ENCODE peak calls at places on chromosome 3, in eight cellular contexts. J, B, M, Y, X, W, T and N are unnamed samples.

GRCh38 chr3:188888321-188889056 is 283.3 kb upstream of the TPRG1 start:
- DNase-seq in X (no peak), B (no peak), W (no peak), Y (no peak), M (no peak), J (no peak), T (no peak), N (no peak)

GRCh38 chr3:185813691-185814215 is 11.1 kb downstream of the IGF2BP2 start:
- DNase-seq in X (no peak), Y (no peak), T (no peak), W (no peak), M (peak), J (no peak), B (no peak), N (peak)

GRCh38 chr3:157700405-157700804 is 197.2 kb upstream of the VEPH1 start:
- DNase-seq in B (no peak), J (no peak), W (no peak), Y (peak), T (no peak), X (no peak), M (no peak), N (peak)

GRCh38 chr3:30631237-30631961 is 25.0 kb downstream of the TGFBR2 start:
- DNase-seq in M (peak), T (no peak), J (no peak), Y (peak), X (no peak), B (no peak), W (no peak), N (no peak)

GRCh38 chr3:137330246-137330645 is 372.5 kb downstream of the IL20RB start:
- DNase-seq in J (no peak), M (no peak), W (peak), B (no peak), X (no peak), Y (no peak), T (no peak), N (no peak)

GRCh38 chr3:99630815-99631214 is 7.6 kb upstream of the COL8A1 start:
- DNase-seq in Y (no peak), X (no peak), W (no peak), T (no peak), M (no peak), J (no peak), B (no peak), N (no peak)

GRCh38 chr3:160929595-160929994 is 173.6 kb downstream of the PPM1L start:
- DNase-seq in W (no peak), B (no peak), M (no peak), J (no peak), T (peak), X (no peak), Y (no peak), N (no peak)

GRCh38 chr3:24128195-24129005 is 183.3 kb downstream of the NR1D2 start:
- DNase-seq in J (no peak), M (no peak), Y (peak), W (no peak), X (no peak), T (no peak), B (no peak), N (peak)

GRCh38 chr3:51798561-51798960 is 19.5 kb upstream of the IQCF6 start:
- DNase-seq in T (no peak), J (no peak), M (no peak), W (no peak), B (peak), Y (no peak), X (no peak), N (no peak)

GRCh38 chr3:54527953-54528352 is 399.9 kb downstream of the LRTM1 start:
- DNase-seq in Y (no peak), M (no peak), B (no peak), J (no peak), T (no peak), W (no peak), X (no peak), N (no peak)

GRCh38 chr3:12681586-12682371 is 17.9 kb upstream of the RAF1 start:
- DNase-seq in B (no peak), Y (no peak), T (no peak), J (no peak), M (no peak), W (no peak), X (no peak), N (peak)

GRCh38 chr3:159988617-159989251 is at the start of gene IL12A:
- DNase-seq in J (peak), W (peak), X (peak), Y (peak), M (peak), B (peak), T (peak), N (peak)

GRCh38 chr3:12909710-12910109 is 68.3 kb upstream of the RPL32 start:
- DNase-seq in B (no peak), W (no peak), T (no peak), M (no peak), J (no peak), Y (no peak), X (no peak), N (no peak)

GRCh38 chr3:69052567-69052898 is 400 bp upstream of the TMF1 start:
- DNase-seq in W (no peak), J (no peak), B (no peak), X (no peak), M (no peak), Y (no peak), T (no peak), N (no peak)

GRCh38 chr3:126339466-126339865 is 17.7 kb downstream of the KLF15 start:
- DNase-seq in M (no peak), J (no peak), T (no peak), Y (no peak), X (no peak), W (no peak), B (peak), N (no peak)

GRCh38 chr3:52372822-52373504 is 56.8 kb downstream of the DNAH1 start:
- DNase-seq in W (no peak), B (peak), T (no peak), X (peak), J (no peak), Y (no peak), M (no peak), N (no peak)

GRCh38 chr3:190108789-190109188 is 11.9 kb downstream of the P3H2 start:
- DNase-seq in Y (no peak), T (no peak), M (no peak), X (no peak), B (no peak), W (no peak), J (no peak), N (no peak)

GRCh38 chr3:37980477-37981347 is 9.9 kb upstream of the VILL start:
- DNase-seq in T (no peak), J (no peak), W (no peak), B (no peak), M (no peak), Y (no peak), X (no peak), N (no peak)

GRCh38 chr3:99532246-99532645 is 106.1 kb upstream of the COL8A1 start:
- DNase-seq in J (peak), Y (peak), B (peak), M (peak), T (peak), X (peak), W (no peak), N (peak)

GRCh38 chr3:7709383-7710082 is 792.1 kb upstream of the LMCD1 start:
- DNase-seq in T (no peak), X (no peak), W (no peak), B (no peak), Y (peak), J (no peak), M (no peak), N (no peak)

GRCh38 chr3:114411292-114411691 is 117.5 kb downstream of the TIGIT start:
- DNase-seq in J (no peak), M (no peak), Y (no peak), X (no peak), W (no peak), B (no peak), T (no peak), N (peak)

GRCh38 chr3:196684548-196685407 is 27.3 kb downstream of the CEP19 start:
- DNase-seq in J (peak), X (peak), W (peak), Y (peak), B (peak), T (peak), M (peak), N (peak)

GRCh38 chr3:126267169-126267975 is 87.0 kb upstream of the ALDH1L1 start:
- DNase-seq in W (no peak), M (peak), X (no peak), J (peak), B (peak), T (peak), Y (peak), N (peak)

GRCh38 chr3:158105710-158106438 is at the start of gene SHOX2:
- DNase-seq in T (no peak), X (peak), M (no peak), Y (no peak), B (no peak), J (peak), W (no peak), N (peak)

GRCh38 chr3:13200951-13201350 is 127.7 kb upstream of the IQSEC1 start:
- DNase-seq in X (no peak), B (no peak), J (no peak), W (no peak), M (peak), Y (no peak), T (peak), N (no peak)

GRCh38 chr3:128320551-128321340 is 145.9 kb downstream of the DNAJB8 start:
- DNase-seq in B (no peak), Y (no peak), J (no peak), M (no peak), T (no peak), W (no peak), X (no peak), N (no peak)

GRCh38 chr3:34183581-34184313 is 385.3 kb downstream of the PDCD6IP start:
- DNase-seq in J (no peak), B (no peak), Y (no peak), T (no peak), M (no peak), W (no peak), X (no peak), N (no peak)

GRCh38 chr3:76700323-76700722 is 339.6 kb upstream of the ROBO2 start:
- DNase-seq in W (no peak), J (no peak), T (no peak), M (no peak), B (no peak), X (no peak), Y (no peak), N (peak)

GRCh38 chr3:54758461-54758860 is 169.4 kb downstream of the LRTM1 start:
- DNase-seq in J (no peak), T (no peak), W (no peak), X (no peak), B (no peak), Y (no peak), M (no peak), N (no peak)

GRCh38 chr3:74862501-74862900 is 248.0 kb upstream of the CNTN3 start:
- DNase-seq in W (no peak), X (no peak), M (no peak), Y (no peak), B (no peak), T (no peak), J (no peak), N (no peak)

GRCh38 chr3:175951047-175951694 is 1092.0 kb downstream of the NAALADL2 start:
- DNase-seq in J (no peak), M (no peak), T (no peak), B (no peak), X (no peak), W (no peak), Y (no peak), N (peak)

GRCh38 chr3:78689378-78689777 is 1078.4 kb downstream of the ROBO1 start:
- DNase-seq in J (no peak), Y (no peak), W (no peak), B (no peak), X (no peak), M (no peak), T (no peak), N (no peak)

GRCh38 chr3:14947886-14948608 is 664 bp downstream of the NR2C2 start:
- DNase-seq in Y (peak), B (peak), M (peak), X (peak), T (peak), W (peak), J (peak), N (peak)

GRCh38 chr3:134359121-134360010 is 14.9 kb downstream of the AMOTL2 start:
- DNase-seq in B (no peak), M (no peak), X (no peak), T (no peak), J (no peak), W (no peak), Y (no peak), N (no peak)

GRCh38 chr3:9916734-9917680 is at the start of gene IL17RC:
- DNase-seq in Y (peak), T (peak), J (peak), W (no peak), B (peak), X (peak), M (peak), N (peak)

GRCh38 chr3:9914011-9914410 is 2.9 kb upstream of the IL17RC start:
- DNase-seq in W (no peak), T (peak), Y (no peak), X (no peak), J (no peak), B (no peak), M (no peak), N (no peak)

GRCh38 chr3:9914559-9915251 is 2.2 kb upstream of the IL17RC start:
- DNase-seq in T (peak), Y (no peak), X (no peak), B (no peak), J (no peak), M (peak), W (no peak), N (no peak)

GRCh38 chr3:9916346-9916733 is 558 bp upstream of the IL17RC start:
- DNase-seq in X (no peak), M (no peak), Y (no peak), J (no peak), B (no peak), W (no peak), T (no peak), N (peak)

DNA sequence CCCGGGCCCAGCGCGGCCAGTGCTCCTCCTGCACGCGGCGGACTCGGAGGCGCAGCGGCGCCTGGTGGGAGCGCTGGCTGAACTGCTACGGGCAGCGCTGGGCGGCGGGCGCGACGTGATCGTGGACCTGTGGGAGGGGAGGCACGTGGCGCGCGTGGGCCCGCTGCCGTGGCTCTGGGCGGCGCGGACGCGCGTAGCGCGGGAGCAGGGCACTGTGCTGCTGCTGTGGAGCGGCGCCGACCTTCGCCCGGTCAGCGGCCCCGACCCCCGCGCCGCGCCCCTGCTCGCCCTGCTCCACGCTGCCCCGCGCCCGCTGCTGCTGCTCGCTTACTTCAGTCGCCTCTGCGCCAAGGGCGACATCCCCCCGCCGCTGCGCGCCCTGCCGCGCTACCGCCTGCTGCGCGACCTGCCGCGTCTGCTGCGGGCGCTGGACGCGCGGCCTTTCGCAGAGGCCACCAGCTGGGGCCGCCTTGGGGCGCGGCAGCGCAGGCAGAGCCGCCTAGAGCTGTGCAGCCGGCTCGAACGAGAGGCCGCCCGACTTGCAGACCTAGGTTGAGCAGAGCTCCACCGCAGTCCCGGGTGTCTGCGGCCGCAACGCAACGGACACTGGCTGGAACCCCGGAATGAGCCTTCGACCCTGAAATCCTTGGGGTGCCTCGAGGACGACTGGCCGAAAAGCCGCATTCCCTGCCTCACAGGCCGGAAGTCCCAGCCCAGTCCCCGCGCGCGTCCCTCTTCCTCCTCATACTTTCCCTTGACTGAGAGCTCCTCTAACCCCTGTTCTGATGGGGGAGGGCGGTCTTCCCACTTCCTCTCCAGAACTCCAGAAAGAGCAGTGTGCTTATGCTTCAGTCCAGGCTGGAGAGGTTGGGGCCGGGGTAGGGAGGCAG is 1.4 kb upstream of the IL17RC start:
- DNase-seq in Y (no peak), W (no peak), T (peak), X (no peak), M (peak), J (no peak), B (peak), N (peak)
- TF ChIP-seq RAD21 in Y (no peak), W (no peak), T (no peak), X (no peak), M (peak), J (no peak), B (no peak), N (peak)

GRCh38 chr3:5523125-5523524 is 335.6 kb downstream of the EDEM1 start:
- DNase-seq in J (no peak), M (no peak), X (no peak), W (no peak), T (no peak), Y (no peak), B (no peak), N (no peak)
- TF ChIP-seq RAD21 in J (no peak), M (no peak), X (no peak), W (no peak), T (no peak), Y (no peak), B (no peak), N (no peak)

GRCh38 chr3:56878046-56878445 is 76.3 kb upstream of the ARHGEF3 start:
- DNase-seq in T (no peak), Y (no peak), W (no peak), X (no peak), M (no peak), J (no peak), B (no peak), N (peak)
- TF ChIP-seq RAD21 in T (no peak), Y (no peak), W (peak), X (no peak), M (no peak), J (no peak), B (no peak), N (no peak)

DNA sequence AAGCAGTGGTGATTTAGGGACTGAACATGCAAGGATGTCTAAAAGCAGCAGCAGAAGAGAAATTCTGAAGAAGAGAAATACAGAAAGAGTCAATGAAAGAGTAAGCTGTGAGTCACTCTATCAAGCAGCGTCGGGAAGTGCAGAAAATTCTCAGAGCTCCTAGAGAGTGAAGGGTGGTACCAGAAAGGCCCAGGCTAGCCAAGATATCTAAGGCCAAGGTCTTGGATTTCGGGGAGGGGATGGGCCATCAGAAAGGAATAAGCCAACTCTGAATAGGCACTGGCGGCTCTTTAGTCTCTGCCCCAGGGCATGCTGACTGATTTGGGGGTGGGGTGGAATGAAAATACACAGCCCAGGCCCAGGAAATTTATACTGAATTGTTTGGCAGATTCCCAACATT is 70.9 kb downstream of the GPR156 start:
- DNase-seq in W (no peak), J (no peak), X (no peak), T (no peak), M (no peak), B (no peak), Y (no peak), N (no peak)
- TF ChIP-seq RAD21 in W (no peak), J (no peak), X (no peak), T (no peak), M (no peak), B (no peak), Y (no peak), N (no peak)

GRCh38 chr3:115814006-115814405 is 190.7 kb downstream of the GAP43 start:
- DNase-seq in W (no peak), Y (no peak), X (no peak), B (no peak), J (no peak), M (peak), T (no peak), N (no peak)

GRCh38 chr3:115819785-115820384 is 196.6 kb downstream of the GAP43 start:
- DNase-seq in X (peak), M (peak), Y (peak), J (peak), T (peak), W (peak), B (no peak), N (peak)

GRCh38 chr3:115814778-115815380 is 191.6 kb downstream of the GAP43 start:
- DNase-seq in T (peak), M (peak), J (peak), W (no peak), B (peak), Y (peak), X (peak), N (peak)
- TF ChIP-seq RAD21 in T (peak), M (peak), J (peak), W (peak), B (peak), Y (peak), X (peak), N (peak)

GRCh38 chr3:46194868-46195553 is 13.1 kb downstream of the CCR1 start:
- DNase-seq in B (no peak), X (no peak), T (no peak), M (no peak), J (no peak), W (no peak), Y (no peak), N (no peak)
- TF ChIP-seq RAD21 in B (no peak), X (no peak), T (no peak), M (no peak), J (no peak), W (no peak), Y (no peak), N (no peak)

GRCh38 chr3:65348596-65348995 is 660.8 kb upstream of the ADAMTS9 start:
- DNase-seq in M (no peak), X (no peak), T (no peak), W (no peak), Y (no peak), B (no peak), J (no peak), N (peak)
- TF ChIP-seq RAD21 in M (no peak), X (no peak), T (no peak), W (no peak), Y (no peak), B (no peak), J (no peak), N (no peak)